ENCODE peak calls at places on chromosomes 5 and 9, in six cellular contexts. K is thoracic aorta; Z is epithelial cell of esophagus; R is DMS79 treated with DMSO at 0.1 percent for 48 hours; W is activated naive CD8-positive, alpha-beta T cell treated with anti-CD3 and anti-CD28 coated beads for 36 hours; U is CD8-positive, alpha-beta T cell. D is an unnamed sample.

GRCh38 chr5:2204366-2205184 is 321.9 kb upstream of the IRX4 start:
- DNase-seq in K (no peak), Z (no peak), R (no peak), W (no peak), U (no peak), D (no peak)

GRCh38 chr9:92655896-92656536 is 13.9 kb downstream of the IPPK start:
- DNase-seq in K (no peak), Z (no peak), R (no peak), W (no peak), U (no peak), D (no peak)

GRCh38 chr5:31346896-31347557 is 153.5 kb downstream of the CDH6 start:
- DNase-seq in K (no peak), Z (peak; percentile 38), R (no peak), W (no peak), U (no peak), D (no peak)

GRCh38 chr9:35856206-35856605 is 14.0 kb downstream of the OR13J1 start:
- DNase-seq in K (no peak), Z (no peak), R (no peak), W (no peak), U (no peak), D (no peak)

GRCh38 chr5:170589643-170590042 is 85.8 kb downstream of the KCNIP1 start:
- DNase-seq in K (no peak), Z (no peak), R (no peak), W (no peak), U (no peak), D (no peak)

GRCh38 chr9:129866373-129867137 is 31.3 kb downstream of the USP20 start:
- DNase-seq in K (no peak), Z (no peak), R (no peak), W (peak; percentile 54), U (peak; percentile 57), D (no peak)

GRCh38 chr5:173307695-173308094 is 20.5 kb downstream of the STC2 start:
- DNase-seq in K (no peak), Z (no peak), R (no peak), W (no peak), U (no peak), D (no peak)

GRCh38 chr9:108903437-108904103 is 30.4 kb downstream of the ELP1 start:
- DNase-seq in K (no peak), Z (peak; percentile 41), R (no peak), W (no peak), U (no peak), D (no peak)

GRCh38 chr5:65855758-65856157 is 70.6 kb upstream of the ERBIN start:
- DNase-seq in K (no peak), Z (no peak), R (peak; percentile 3), W (no peak), U (no peak), D (no peak)

GRCh38 chr5:2569201-2569600 is 182.3 kb downstream of the IRX2 start:
- DNase-seq in K (no peak), Z (no peak), R (no peak), W (no peak), U (no peak), D (no peak)

GRCh38 chr9:124342946-124343485 is 72.2 kb downstream of the PSMB7 start:
- DNase-seq in K (peak; percentile 63), Z (peak; percentile 83), R (peak; percentile 68), W (no peak), U (no peak), D (peak; percentile 79)

GRCh38 chr5:117161718-117162386 is 587.2 kb upstream of the SEMA6A start:
- DNase-seq in K (no peak), Z (no peak), R (no peak), W (no peak), U (no peak), D (no peak)

GRCh38 chr5:9712506-9713285 is 82.5 kb upstream of the TAS2R1 start:
- DNase-seq in K (no peak), Z (peak; percentile 95), R (no peak), W (no peak), U (no peak), D (peak; percentile 23)

GRCh38 chr5:16550316-16550952 is 66.4 kb downstream of the RETREG1 start:
- DNase-seq in K (no peak), Z (peak; percentile 79), R (no peak), W (peak; percentile 37), U (peak; percentile 9), D (peak; percentile 60)

GRCh38 chr9:15211160-15211993 is 95.6 kb downstream of the TTC39B start:
- DNase-seq in K (no peak), Z (peak; percentile 75), R (peak; percentile 98), W (peak; percentile 31), U (peak; percentile 59), D (peak; percentile 86)

GRCh38 chr9:83956288-83957028 is 23.6 kb downstream of the HNRNPK start:
- DNase-seq in K (peak; percentile 14), Z (peak; percentile 50), R (peak; percentile 46), W (peak; percentile 71), U (peak; percentile 56), D (peak; percentile 61)

GRCh38 chr5:10319202-10319851 is 11.6 kb upstream of the CMBL start:
- DNase-seq in K (no peak), Z (no peak), R (no peak), W (no peak), U (no peak), D (peak; percentile 57)

GRCh38 chr9:92600742-92601261 is 65.0 kb upstream of the ECM2 start:
- DNase-seq in K (no peak), Z (peak; percentile 40), R (no peak), W (no peak), U (no peak), D (peak; percentile 71)

GRCh38 chr9:128138001-128138400 is 10.5 kb upstream of the PTGES2 start:
- DNase-seq in K (no peak), Z (no peak), R (no peak), W (no peak), U (no peak), D (no peak)

GRCh38 chr5:78260771-78261170 is 33.7 kb downstream of the AP3B1 start:
- DNase-seq in K (no peak), Z (peak; percentile 95), R (no peak), W (no peak), U (no peak), D (no peak)